ENCODE peak calls at places on chromosome 5, in four cellular contexts. I is activated CD8-positive, alpha-beta memory T cell treated with anti-CD3 and anti-CD28 coated beads for 48 hours; S is NCI-H2029; R is iris pigment epithelial cell. K is an unnamed sample.
A peak's percentile ranks its signal among the peaks of the same experiment; 100 is the strongest.

GRCh38 chr5:133244242-133244641 is 192.4 kb downstream of the HSPA4 start:
- DNase-seq in I (no peak), R (peak; percentile 42), S (peak; percentile 83), K (peak; percentile 68)

GRCh38 chr5:134328619-134329018 is 38.4 kb downstream of the CDKL3 start:
- DNase-seq in S (no peak), I (no peak), R (no peak), K (no peak)

GRCh38 chr5:74657165-74657564 is 16.6 kb upstream of the ENC1 start:
- DNase-seq in I (no peak), R (no peak), S (no peak), K (no peak)

GRCh38 chr5:8184455-8185063 is 315.6 kb downstream of the MTRR start:
- DNase-seq in R (peak; percentile 11), I (peak; percentile 22), S (peak; percentile 37), K (peak; percentile 28)

GRCh38 chr5:61330341-61330878 is 1.6 kb upstream of the ZSWIM6 start:
- DNase-seq in S (peak; percentile 27), R (peak; percentile 73), I (no peak), K (peak; percentile 45)

GRCh38 chr5:123138774-123139173 is 49.7 kb downstream of the PRDM6 start:
- DNase-seq in S (no peak), R (no peak), I (no peak), K (no peak)

GRCh38 chr5:867300-867699 is 16.5 kb upstream of the ZDHHC11 start:
- DNase-seq in S (no peak), R (no peak), I (no peak), K (no peak)

GRCh38 chr5:1349246-1349645 is 4.3 kb upstream of the CLPTM1L start:
- DNase-seq in R (no peak), I (no peak), S (no peak), K (no peak)

GRCh38 chr5:85108471-85108870 is 723.8 kb upstream of the EDIL3 start:
- DNase-seq in R (peak; percentile 6), I (no peak), S (no peak), K (no peak)

GRCh38 chr5:14807471-14807870 is 64.1 kb downstream of the ANKH start:
- DNase-seq in S (no peak), R (no peak), I (no peak), K (no peak)

GRCh38 chr5:105670586-105670985 is 2000.2 kb downstream of the EFNA5 start:
- DNase-seq in R (no peak), I (no peak), S (no peak), K (no peak)

GRCh38 chr5:53438486-53439472 is 41.6 kb upstream of the FST start:
- DNase-seq in R (peak; percentile 56), I (no peak), S (no peak), K (peak; percentile 66)

GRCh38 chr5:138789771-138790242 is 36.6 kb downstream of the CTNNA1 start:
- DNase-seq in R (peak; percentile 43), I (no peak), S (no peak), K (peak; percentile 38)

GRCh38 chr5:148864113-148864841 is 37.9 kb downstream of the ADRB2 start:
- DNase-seq in I (no peak), R (peak; percentile 46), S (no peak), K (peak; percentile 62)

GRCh38 chr5:32711693-32712462 is 757 bp downstream of the NPR3 start:
- DNase-seq in I (no peak), S (no peak), R (peak; percentile 45), K (peak; percentile 49)

GRCh38 chr5:149550608-149551226 is 522 bp downstream of the CSNK1A1 start:
- DNase-seq in S (no peak), R (no peak), I (no peak), K (no peak)

GRCh38 chr5:84437673-84438315 is 53.1 kb upstream of the EDIL3 start:
- DNase-seq in I (no peak), S (no peak), R (peak; percentile 88), K (peak; percentile 91)

GRCh38 chr5:101390317-101390908 is 487.3 kb upstream of the ST8SIA4 start:
- DNase-seq in R (peak; percentile 65), I (no peak), S (peak; percentile 48), K (peak; percentile 45)

GRCh38 chr5:128409401-128409800 is 128.6 kb downstream of the FBN2 start:
- DNase-seq in S (no peak), R (no peak), I (no peak), K (no peak)

GRCh38 chr5:138024117-138024516 is 8.8 kb downstream of the FAM13B start:
- DNase-seq in I (no peak), S (no peak), R (peak; percentile 28), K (peak; percentile 19)

GRCh38 chr5:74973694-74974093 is 78.7 kb downstream of the GCNT4 start:
- DNase-seq in I (no peak), S (no peak), R (no peak), K (no peak)

GRCh38 chr5:113614191-113614590 is 100.7 kb downstream of the YTHDC2 start:
- DNase-seq in S (no peak), R (peak; percentile 24), I (no peak), K (peak; percentile 35)

GRCh38 chr5:140131967-140132409 is 6.3 kb downstream of the IGIP start:
- DNase-seq in I (no peak), R (peak; percentile 94), S (peak; percentile 80), K (peak; percentile 97)

GRCh38 chr5:141518616-141519015 is 29.7 kb downstream of the PCDHGC5 start:
- DNase-seq in I (no peak), S (no peak), R (no peak), K (no peak)

GRCh38 chr5:174404848-174405247 is 319.5 kb upstream of the MSX2 start:
- DNase-seq in I (no peak), R (no peak), S (no peak), K (no peak)

GRCh38 chr5:110104728-110105127 is 415.0 kb downstream of the MAN2A1 start:
- DNase-seq in S (no peak), I (no peak), R (no peak), K (no peak)

GRCh38 chr5:174500636-174501035 is 223.7 kb upstream of the MSX2 start:
- DNase-seq in S (no peak), I (no peak), R (no peak), K (no peak)

GRCh38 chr5:1564182-1564748 is 40.5 kb upstream of the LPCAT1 start:
- DNase-seq in S (no peak), R (peak; percentile 50), I (no peak), K (peak; percentile 30)

GRCh38 chr5:169980418-169981053 is at the start of gene INSYN2B:
- DNase-seq in S (peak; percentile 17), I (no peak), R (peak; percentile 88), K (peak; percentile 87)

GRCh38 chr5:164688437-164688836 is 1183.0 kb downstream of the MAT2B start:
- DNase-seq in S (no peak), I (no peak), R (no peak), K (no peak)

GRCh38 chr5:14777187-14777586 is 94.4 kb downstream of the ANKH start:
- DNase-seq in S (no peak), I (no peak), R (peak; percentile 38), K (no peak)

GRCh38 chr5:53291528-53291927 is 182.0 kb upstream of the MOCS2 start:
- DNase-seq in S (no peak), I (no peak), R (peak; percentile 85), K (peak; percentile 41)

GRCh38 chr5:123107343-123108240 is 18.6 kb downstream of the PRDM6 start:
- DNase-seq in R (no peak), I (no peak), S (peak; percentile 7), K (no peak)

GRCh38 chr5:159170021-159170420 is 39.3 kb downstream of the RNF145 start:
- DNase-seq in I (no peak), R (no peak), S (no peak), K (no peak)

GRCh38 chr5:43038523-43038989 is 1.6 kb downstream of the ANXA2R start:
- DNase-seq in S (no peak), I (no peak), R (peak; percentile 80), K (peak; percentile 82)

K was measured in IMR-90.